ENCODE peak calls at places on chromosome 5, in ten cellular contexts. I is WERI-Rb-1, X is fibroblast of villous mesenchyme, C is upper lobe of right lung, B is neural progenitor cell, H is brain microvascular endothelial cell, R is astrocyte of the spinal cord, S is Caco-2, J is transverse colon, Z is MM.1S. W is an unnamed sample.

GRCh38 chr5:76303917-76304316 is 99.2 kb upstream of the IQGAP2 start:
- DNase-seq in X (no peak), B (no peak), S (no peak), R (no peak), I (no peak), C (no peak), Z (peak; percentile 85), J (peak; percentile 59), H (no peak), W (no peak)

GRCh38 chr5:72281764-72282499 is 38.1 kb downstream of the MRPS27 start:
- DNase-seq in S (no peak), J (no peak), I (no peak), Z (no peak), C (no peak), X (peak; percentile 98), B (no peak), R (peak; percentile 89), H (peak; percentile 52), W (no peak)

GRCh38 chr5:161548472-161549094 is 2.1 kb upstream of the GABRB2 start:
- DNase-seq in Z (no peak), I (no peak), S (no peak), J (peak; percentile 9), H (no peak), R (no peak), X (no peak), C (no peak), B (peak; percentile 57), W (no peak)

GRCh38 chr5:59923465-59923864 is 29.9 kb upstream of the PDE4D start:
- DNase-seq in S (no peak), X (peak; percentile 66), C (no peak), H (peak; percentile 20), B (peak; percentile 4), J (no peak), Z (no peak), R (no peak), I (peak; percentile 61), W (no peak)

GRCh38 chr5:139482050-139482889 is at the start of gene STING1:
- DNase-seq in J (peak; percentile 89), X (peak; percentile 99), H (peak; percentile 94), I (no peak), S (no peak), R (peak; percentile 96), C (peak; percentile 90), B (no peak), Z (no peak), W (peak; percentile 59)

GRCh38 chr5:38719403-38719802 is 126.4 kb upstream of the OSMR start:
- DNase-seq in C (no peak), J (no peak), I (no peak), Z (no peak), B (no peak), R (no peak), X (no peak), S (no peak), H (no peak), W (no peak)

GRCh38 chr5:50420343-50420935 is 20.6 kb downstream of the EMB start:
- DNase-seq in H (no peak), J (no peak), B (no peak), Z (no peak), R (no peak), S (no peak), X (no peak), C (no peak), I (no peak), W (peak; percentile 79)

GRCh38 chr5:130875673-130876072 is 289.4 kb downstream of the HINT1 start:
- DNase-seq in Z (no peak), J (no peak), B (no peak), X (no peak), R (no peak), I (no peak), C (no peak), H (no peak), S (no peak), W (no peak)

GRCh38 chr5:80781356-80781755 is 126.6 kb upstream of the DHFR start:
- DNase-seq in J (no peak), S (no peak), R (peak; percentile 63), X (no peak), Z (no peak), B (no peak), H (peak; percentile 24), I (no peak), C (no peak), W (no peak)

GRCh38 chr5:132060501-132061161 is at the start of gene IL3:
- DNase-seq in B (no peak), J (peak; percentile 3), I (no peak), C (peak; percentile 51), S (peak; percentile 23), Z (no peak), H (no peak), X (no peak), R (no peak), W (no peak)

GRCh38 chr5:76386360-76386759 is 16.7 kb upstream of the IQGAP2 start:
- DNase-seq in H (no peak), I (no peak), Z (no peak), X (no peak), S (no peak), R (no peak), B (no peak), C (peak; percentile 87), J (peak; percentile 88), W (peak; percentile 87)

GRCh38 chr5:177982072-177982727 is 13.8 kb downstream of the PROP1 start:
- DNase-seq in C (peak; percentile 74), X (no peak), I (peak; percentile 15), Z (no peak), B (peak; percentile 67), S (no peak), R (no peak), J (no peak), H (no peak), W (peak; percentile 13)

GRCh38 chr5:139574641-139575312 is 13.6 kb downstream of the UBE2D2 start:
- DNase-seq in J (no peak), Z (peak; percentile 75), R (peak; percentile 48), X (peak; percentile 68), C (no peak), H (no peak), S (no peak), I (no peak), B (peak; percentile 60), W (peak; percentile 71)

GRCh38 chr5:3339798-3340115 is 255.9 kb upstream of the IRX1 start:
- DNase-seq in S (no peak), X (no peak), Z (no peak), C (no peak), I (no peak), J (no peak), R (no peak), B (no peak), H (no peak), W (no peak)

DNA sequence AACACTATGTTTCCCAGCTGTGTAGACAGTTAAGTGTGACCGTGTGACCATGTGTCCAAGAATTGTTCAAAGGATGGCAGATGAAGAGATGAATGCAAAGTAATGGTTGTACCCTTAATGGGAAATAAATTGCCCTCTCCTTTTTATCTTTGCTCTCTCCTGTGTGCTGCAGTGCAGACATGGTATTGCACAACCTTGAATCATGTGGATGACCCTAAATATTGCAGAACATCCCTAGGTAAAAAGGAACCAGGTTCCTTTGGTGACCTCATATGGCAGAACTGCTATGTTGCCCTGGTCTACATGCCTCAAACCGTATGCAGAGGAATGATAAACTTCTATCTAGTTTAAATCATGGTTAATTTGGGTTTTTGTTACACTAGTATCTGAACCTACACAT is 81.7 kb upstream of the CTNND2 start:
- DNase-seq in B (no peak), H (no peak), C (no peak), R (no peak), Z (no peak), J (no peak), I (no peak), X (no peak), S (no peak), W (no peak)
- H3K4me3 ChIP-seq in B (no peak overlapping the region), H (no peak overlapping the region), C (no peak overlapping the region), R (no peak overlapping the region), Z (no peak overlapping the region), J (no peak overlapping the region), I (no peak overlapping the region), X (no peak overlapping the region), S (no peak overlapping the region), W (no peak overlapping the region)

DNA sequence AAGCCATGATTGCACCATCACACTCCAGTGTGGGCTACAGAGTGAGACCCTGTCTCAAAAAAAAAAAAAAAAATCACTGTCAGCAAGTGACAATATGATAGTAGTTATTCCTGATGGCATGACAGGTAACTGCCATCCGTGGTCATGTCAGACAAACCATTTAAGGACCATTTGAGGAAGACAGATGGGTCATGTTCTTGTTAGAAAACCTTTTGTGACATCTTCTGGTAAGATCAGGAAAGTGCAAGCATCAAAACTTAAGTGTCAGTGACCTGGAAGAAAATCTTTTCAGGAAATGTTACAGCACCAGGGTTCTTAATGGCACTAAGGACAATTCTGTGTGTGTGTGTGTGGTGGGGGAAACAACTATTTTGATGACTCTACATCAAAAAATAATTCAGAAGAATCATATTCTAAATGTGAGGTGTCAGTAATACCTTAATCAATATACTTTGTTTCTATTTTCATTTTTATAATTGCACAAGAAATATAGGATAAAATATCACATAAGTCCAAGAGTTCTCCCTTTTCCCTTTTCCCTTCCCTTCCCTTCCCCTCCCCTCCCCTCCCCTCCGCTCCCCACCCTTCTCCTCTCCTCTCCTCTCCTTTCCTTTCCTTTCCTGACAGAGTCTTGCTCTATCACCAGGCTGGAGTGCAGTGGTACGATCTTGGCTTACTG is 17.8 kb downstream of the SLC38A9 start:
- DNase-seq in J (no peak), H (no peak), Z (peak; percentile 50), B (peak; percentile 42), S (no peak), I (no peak), R (peak; percentile 24), X (peak; percentile 52), C (no peak), W (peak; percentile 75)
- TF ChIP-seq CTCF in J (peak; percentile 40), H (peak; percentile 36), Z (peak; percentile 54), B (peak; percentile 63), S (peak; percentile 58), I (peak; percentile 51), R (peak; percentile 49), X (peak; percentile 53), C (peak; percentile 38), W (peak; percentile 87)

DNA sequence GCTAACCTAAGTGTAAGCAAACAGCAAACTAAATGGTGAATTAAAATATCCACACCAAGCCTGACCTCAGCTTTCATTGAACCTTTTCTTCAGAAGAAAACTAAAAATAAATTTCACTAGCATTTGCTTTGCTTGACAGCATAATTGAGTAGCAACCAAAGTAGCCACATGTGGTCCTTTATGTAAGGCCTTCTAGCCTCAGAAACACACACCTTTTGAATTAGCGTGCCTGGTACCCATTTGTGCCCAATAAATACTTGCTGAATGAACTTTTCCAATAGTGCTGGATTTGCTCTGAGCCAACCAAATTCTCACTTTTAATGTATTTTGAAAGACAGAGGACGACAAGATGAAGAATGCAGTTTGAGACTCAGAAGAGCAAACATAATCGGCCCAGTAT is 2.1 kb upstream of the NIPBL start:
- DNase-seq in R (peak; percentile 14), B (peak; percentile 35), C (no peak), I (no peak), S (no peak), X (peak; percentile 6), Z (no peak), H (no peak), J (no peak), W (no peak)
- H3K4me3 ChIP-seq in R (peak overlapping the region; percentile 70), B (peak overlapping the region; percentile 95), C (peak overlapping the region; percentile 87), I (peak overlapping the region; percentile 100), S (peak overlapping the region; percentile 52), X (peak overlapping the region; percentile 87), Z (peak overlapping the region; percentile 95), H (peak overlapping the region; percentile 83), J (no peak overlapping the region), W (no peak overlapping the region)

GRCh38 chr5:63125862-63126261 is 547.2 kb downstream of the LRRC70 start:
- DNase-seq in S (peak; percentile 31), R (peak; percentile 62), J (no peak), X (peak; percentile 37), H (peak; percentile 70), I (peak; percentile 7), B (no peak), C (no peak), Z (peak; percentile 58), W (peak; percentile 18)
- TF ChIP-seq CTCF in S (peak; percentile 63), R (peak; percentile 62), J (no peak), X (peak; percentile 57), H (peak; percentile 66), I (peak; percentile 45), B (peak; percentile 34), C (peak; percentile 46), Z (peak; percentile 56), W (peak; percentile 68)

W was measured in LNCaP clone FGC.